ENCODE peak calls at places on chromosome 10, in ten cellular contexts. D is spleen, Q is psoas muscle, L is IMR-90, R is A549, W is heart right ventricle, I is Caco-2, V is OCI-LY7, H is A673, C is testis. F is an unnamed sample.

GRCh38 chr10:62437696-62438095 is 63.5 kb downstream of the ZNF365 start:
- DNase-seq in D (no peak), Q (no peak), L (peak; percentile 82), R (peak; percentile 68), W (no peak), I (no peak), V (peak; percentile 78), H (peak; percentile 90), C (no peak), F (no peak)

GRCh38 chr10:62062752-62063512 is 161.4 kb downstream of the ARID5B start:
- DNase-seq in D (no peak), Q (no peak), L (no peak), R (no peak), W (no peak), I (no peak), V (no peak), H (no peak), C (no peak), F (no peak)

GRCh38 chr10:69327463-69328345 is 49.4 kb downstream of the HK1 start:
- DNase-seq in D (peak; percentile 92), Q (peak; percentile 87), L (peak; percentile 63), R (no peak), W (peak; percentile 61), I (no peak), V (no peak), H (peak; percentile 76), C (peak; percentile 77), F (no peak)

GRCh38 chr10:26468691-26469090 is 30.6 kb downstream of the APBB1IP start:
- DNase-seq in D (peak; percentile 81), Q (no peak), L (no peak), R (no peak), W (no peak), I (peak; percentile 51), V (peak; percentile 47), H (no peak), C (no peak), F (no peak)

GRCh38 chr10:18615618-18616017 is 35.8 kb downstream of the NSUN6 start:
- DNase-seq in D (no peak), Q (no peak), L (no peak), R (no peak), W (no peak), I (no peak), V (no peak), H (no peak), C (no peak), F (no peak)

GRCh38 chr10:95475827-95476481 is 85.2 kb downstream of the SORBS1 start:
- DNase-seq in D (no peak), Q (peak; percentile 73), L (no peak), R (no peak), W (no peak), I (peak; percentile 91), V (no peak), H (no peak), C (no peak), F (no peak)

GRCh38 chr10:117511601-117512390 is 30.8 kb upstream of the EMX2 start:
- DNase-seq in D (no peak), Q (no peak), L (no peak), R (no peak), W (no peak), I (no peak), V (no peak), H (no peak), C (no peak), F (no peak)

GRCh38 chr10:112195224-112195623 is 11.7 kb upstream of the GPAM start:
- DNase-seq in D (no peak), Q (no peak), L (no peak), R (no peak), W (no peak), I (no peak), V (no peak), H (no peak), C (no peak), F (no peak)

GRCh38 chr10:88107698-88108097 is 244.3 kb downstream of the PTEN start:
- DNase-seq in D (no peak), Q (no peak), L (no peak), R (no peak), W (no peak), I (no peak), V (peak; percentile 61), H (no peak), C (no peak), F (no peak)

GRCh38 chr10:7389844-7390243 is 21.0 kb downstream of the SFMBT2 start:
- DNase-seq in D (no peak), Q (no peak), L (no peak), R (no peak), W (no peak), I (no peak), V (no peak), H (no peak), C (no peak), F (no peak)

GRCh38 chr10:422232-422631 is 267.2 kb downstream of the DIP2C start:
- DNase-seq in D (no peak), Q (no peak), L (no peak), R (no peak), W (no peak), I (no peak), V (no peak), H (no peak), C (no peak), F (no peak)

GRCh38 chr10:84837877-84838276 is 509.5 kb downstream of the CCSER2 start:
- DNase-seq in D (no peak), Q (no peak), L (no peak), R (no peak), W (peak; percentile 63), I (no peak), V (no peak), H (no peak), C (peak; percentile 61), F (no peak)

GRCh38 chr10:94210465-94211186 is 152.1 kb downstream of the NOC3L start:
- DNase-seq in D (no peak), Q (no peak), L (no peak), R (no peak), W (no peak), I (no peak), V (no peak), H (no peak), C (peak; percentile 54), F (no peak)

GRCh38 chr10:12819071-12819470 is 182.4 kb downstream of the CCDC3 start:
- DNase-seq in D (no peak), Q (no peak), L (no peak), R (no peak), W (no peak), I (no peak), V (no peak), H (no peak), C (no peak), F (no peak)

GRCh38 chr10:128062331-128062730 is 63.9 kb downstream of the MKI67 start:
- DNase-seq in D (peak; percentile 87), Q (no peak), L (no peak), R (no peak), W (no peak), I (peak; percentile 7), V (peak; percentile 39), H (peak; percentile 27), C (no peak), F (no peak)

GRCh38 chr10:34744590-34744989 is 70.5 kb downstream of the PARD3 start:
- DNase-seq in D (no peak), Q (no peak), L (no peak), R (no peak), W (no peak), I (no peak), V (no peak), H (no peak), C (no peak), F (no peak)
- H3K4me1 ChIP-seq in D (no peaks in the 10 kb centered on the region), Q (peaks cover 48% of the 10 kb centered on the region), L (peaks cover 4% of the 10 kb centered on the region), R (peaks cover 30% of the 10 kb centered on the region), W (peaks cover 8% of the 10 kb centered on the region), I (peaks cover 19% of the 10 kb centered on the region), V (no peaks in the 10 kb centered on the region), H (peaks cover 12% of the 10 kb centered on the region), C (peaks cover 14% of the 10 kb centered on the region), F (peaks cover 7% of the 10 kb centered on the region)

GRCh38 chr10:97553575-97554100 is 18.9 kb upstream of the ANKRD2 start:
- DNase-seq in D (peak; percentile 89), Q (peak; percentile 88), L (peak; percentile 70), R (peak; percentile 74), W (peak; percentile 65), I (peak; percentile 70), V (peak; percentile 57), H (peak; percentile 70), C (peak; percentile 77), F (no peak)
- H3K4me3 ChIP-seq in D (no peak overlapping the region), Q (no peak overlapping the region), L (no peak overlapping the region), R (no peak overlapping the region), W (no peak overlapping the region), I (no peak overlapping the region), V (no peak overlapping the region), H (no peak overlapping the region), C (no peak overlapping the region), F (no peak overlapping the region)

GRCh38 chr10:86123745-86124144 is 242.8 kb downstream of the GRID1 start:
- DNase-seq in D (peak; percentile 68), Q (no peak), L (no peak), R (no peak), W (no peak), I (no peak), V (no peak), H (no peak), C (no peak), F (no peak)

GRCh38 chr10:86127274-86127819 is 239.2 kb downstream of the GRID1 start:
- DNase-seq in D (no peak), Q (no peak), L (no peak), R (no peak), W (no peak), I (no peak), V (no peak), H (no peak), C (no peak), F (no peak)

GRCh38 chr10:86121200-86121599 is 245.4 kb downstream of the GRID1 start:
- DNase-seq in D (no peak), Q (no peak), L (no peak), R (no peak), W (no peak), I (no peak), V (no peak), H (no peak), C (no peak), F (no peak)

GRCh38 chr10:86122646-86123045 is 243.9 kb downstream of the GRID1 start:
- DNase-seq in D (peak; percentile 43), Q (no peak), L (no peak), R (no peak), W (no peak), I (no peak), V (no peak), H (no peak), C (no peak), F (no peak)

GRCh38 chr10:86123304-86123703 is 243.3 kb downstream of the GRID1 start:
- DNase-seq in D (peak; percentile 43), Q (no peak), L (no peak), R (no peak), W (no peak), I (no peak), V (no peak), H (no peak), C (no peak), F (no peak)
- TF ChIP-seq CTCF in D (no peak), Q (no peak), L (no peak), R (no peak), W (no peak), I (no peak), V (no peak), H (no peak), C (no peak), F (no peak)

DNA sequence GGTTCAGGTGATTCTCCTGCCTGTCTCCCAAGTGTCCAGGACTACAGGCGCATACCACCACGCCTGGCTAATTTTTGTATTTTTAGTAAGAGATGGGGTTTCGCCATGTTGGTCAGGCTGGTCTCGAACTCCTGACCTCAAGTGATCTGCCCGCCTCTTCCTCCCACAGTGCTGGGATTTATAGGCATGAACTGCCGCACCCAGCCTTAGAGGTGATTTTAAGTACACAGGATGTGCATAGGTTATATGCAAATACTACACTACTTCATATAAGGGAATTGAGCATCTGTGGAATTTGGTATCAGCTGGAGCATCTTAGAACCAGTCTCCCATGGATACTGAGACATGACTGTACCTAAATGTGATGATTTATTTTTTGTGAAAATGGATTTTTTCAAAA is 21.0 kb downstream of the WAC start:
- DNase-seq in D (no peak), Q (no peak), L (no peak), R (no peak), W (no peak), I (no peak), V (no peak), H (no peak), C (no peak), F (no peak)
- H3K4me1 ChIP-seq in D (peaks cover 65% of the 10 kb centered on the region), Q (peaks cover 68% of the 10 kb centered on the region), L (peaks cover 4% of the 10 kb centered on the region), R (peaks cover 43% of the 10 kb centered on the region), W (peaks cover 51% of the 10 kb centered on the region), I (peaks cover 22% of the 10 kb centered on the region), V (peaks cover 25% of the 10 kb centered on the region), H (peaks cover 34% of the 10 kb centered on the region), C (no peaks in the 10 kb centered on the region), F (peaks cover 6% of the 10 kb centered on the region)